ENCODE peak calls at places on chromosomes 3 and 15, in eight cellular contexts. S is heart left ventricle, X is A549, D is foreskin fibroblast, T is hepatocyte, V is ovary, B is AG04450, R is fibroblast of lung. U is an unnamed sample.

GRCh38 chr3:9396632-9397330 is 634 bp upstream of the SETD5 start:
- DNase-seq in R (peak; percentile 100), T (peak; percentile 98), D (peak; percentile 100), V (peak; percentile 99), X (peak; percentile 99), B (peak; percentile 100), S (peak; percentile 99), U (peak; percentile 100)

GRCh38 chr3:10804183-10804648 is 11.8 kb upstream of the SLC6A11 start:
- DNase-seq in B (no peak), T (peak; percentile 52), X (no peak), S (no peak), V (no peak), D (no peak), R (no peak), U (no peak)

GRCh38 chr3:39631136-39631535 is 163.7 kb downstream of the MOBP start:
- DNase-seq in R (no peak), T (no peak), V (no peak), D (no peak), S (no peak), B (no peak), X (no peak), U (no peak)

GRCh38 chr15:66085128-66085527 is 168.4 kb downstream of the MEGF11 start:
- DNase-seq in V (no peak), T (no peak), S (no peak), D (no peak), X (peak; percentile 18), B (no peak), R (no peak), U (no peak)

GRCh38 chr3:142931222-142931621 is 32.3 kb downstream of the PAQR9 start:
- DNase-seq in R (no peak), B (no peak), D (no peak), S (no peak), X (peak; percentile 62), V (no peak), T (no peak), U (no peak)

GRCh38 chr3:154334973-154335420 is 10.7 kb upstream of the DHX36 start:
- DNase-seq in V (no peak), X (peak; percentile 53), S (no peak), T (peak; percentile 50), B (peak; percentile 16), R (peak; percentile 66), D (peak; percentile 68), U (no peak)

GRCh38 chr3:143348486-143349327 is 229.1 kb downstream of the CHST2 start:
- DNase-seq in X (no peak), V (no peak), T (no peak), R (no peak), B (no peak), S (no peak), D (no peak), U (no peak)

GRCh38 chr3:146093928-146094327 is 67.1 kb downstream of the PLOD2 start:
- DNase-seq in D (peak; percentile 30), B (no peak), T (no peak), V (no peak), X (no peak), R (no peak), S (no peak), U (no peak)

GRCh38 chr3:46566040-46566631 is at the start of gene LRRC2:
- DNase-seq in T (peak; percentile 68), B (peak; percentile 23), X (no peak), D (peak; percentile 73), V (peak; percentile 72), R (peak; percentile 65), S (peak; percentile 81), U (peak; percentile 35)

GRCh38 chr15:90106522-90107117 is 4.4 kb upstream of the IDH2 start:
- DNase-seq in B (no peak), T (peak; percentile 53), X (peak; percentile 61), V (no peak), D (peak; percentile 77), R (no peak), S (peak; percentile 82), U (no peak)

GRCh38 chr3:126084667-126085180 is 800 bp upstream of the SLC41A3 start:
- DNase-seq in S (no peak), V (no peak), T (no peak), R (no peak), B (no peak), X (no peak), D (no peak), U (no peak)

GRCh38 chr3:161224786-161225185 is 3.7 kb downstream of the NMD3 start:
- DNase-seq in S (no peak), B (no peak), T (no peak), V (no peak), D (no peak), X (no peak), R (no peak), U (no peak)

GRCh38 chr3:156181509-156181908 is 61.1 kb downstream of the KCNAB1 start:
- DNase-seq in V (no peak), T (no peak), S (no peak), D (peak; percentile 64), R (peak; percentile 9), B (no peak), X (peak; percentile 4), U (no peak)

GRCh38 chr15:80669599-80670273 is 25.4 kb upstream of the ABHD17C start:
- DNase-seq in S (no peak), D (peak; percentile 45), T (no peak), R (peak; percentile 33), V (no peak), X (no peak), B (peak; percentile 27), U (no peak)

GRCh38 chr15:63469190-63469589 is 35.2 kb upstream of the USP3 start:
- DNase-seq in B (no peak), R (no peak), S (no peak), T (no peak), X (no peak), D (no peak), V (no peak), U (no peak)

GRCh38 chr3:13852638-13853009 is 27.2 kb downstream of the WNT7A start:
- DNase-seq in D (no peak), B (no peak), V (no peak), S (no peak), T (no peak), R (no peak), X (no peak), U (no peak)

GRCh38 chr15:66628976-66629723 is 63.4 kb upstream of the LCTL start:
- DNase-seq in D (no peak), T (no peak), V (no peak), R (no peak), B (no peak), S (no peak), X (no peak), U (no peak)

GRCh38 chr3:10311710-10312109 is 9.2 kb downstream of the SEC13 start:
- DNase-seq in X (no peak), D (no peak), B (no peak), R (no peak), V (no peak), T (no peak), S (no peak), U (no peak)

GRCh38 chr3:97647441-97647840 is 117.1 kb upstream of the ARL6 start:
- DNase-seq in B (no peak), V (no peak), D (no peak), X (no peak), S (no peak), T (no peak), R (no peak), U (no peak)

GRCh38 chr15:34494084-34494399 is 56.4 kb upstream of the GOLGA8A start:
- DNase-seq in T (no peak), B (no peak), S (no peak), X (no peak), R (no peak), V (no peak), D (no peak), U (no peak)

GRCh38 chr3:129934234-129935123 is 40.0 kb upstream of the TRH start:
- DNase-seq in V (peak; percentile 49), S (no peak), B (no peak), R (peak; percentile 32), X (peak; percentile 40), T (peak; percentile 52), D (peak; percentile 59), U (no peak)

GRCh38 chr15:95368211-95368610 is 962.3 kb upstream of the NR2F2 start:
- DNase-seq in S (no peak), X (no peak), T (no peak), B (no peak), V (no peak), R (no peak), D (no peak), U (no peak)

GRCh38 chr3:30970183-30970582 is 75.7 kb upstream of the GADL1 start:
- DNase-seq in D (peak; percentile 19), S (no peak), X (peak; percentile 7), R (no peak), B (no peak), T (no peak), V (no peak), U (no peak)
- TF ChIP-seq CTCF in D (peak; percentile 13), S (peak; percentile 20), X (peak; percentile 15), R (no peak), B (peak; percentile 16), T (no peak), V (no peak), U (peak; percentile 34)

GRCh38 chr3:114121996-114122709 is 56.7 kb downstream of the DRD3 start:
- DNase-seq in D (peak; percentile 64), V (no peak), T (no peak), X (no peak), R (peak; percentile 78), B (peak; percentile 15), S (no peak), U (peak; percentile 12)
- TF ChIP-seq CTCF in D (no peak), V (no peak), T (no peak), X (no peak), R (no peak), B (no peak), S (no peak), U (no peak)

GRCh38 chr3:148631124-148631903 is 66.4 kb upstream of the AGTR1 start:
- DNase-seq in R (no peak), S (no peak), D (no peak), B (no peak), T (no peak), X (peak; percentile 36), V (no peak), U (no peak)
- TF ChIP-seq CTCF in R (no peak), S (no peak), D (peak; percentile 10), B (peak; percentile 41), T (peak; percentile 26), X (peak; percentile 41), V (no peak), U (no peak)

DNA sequence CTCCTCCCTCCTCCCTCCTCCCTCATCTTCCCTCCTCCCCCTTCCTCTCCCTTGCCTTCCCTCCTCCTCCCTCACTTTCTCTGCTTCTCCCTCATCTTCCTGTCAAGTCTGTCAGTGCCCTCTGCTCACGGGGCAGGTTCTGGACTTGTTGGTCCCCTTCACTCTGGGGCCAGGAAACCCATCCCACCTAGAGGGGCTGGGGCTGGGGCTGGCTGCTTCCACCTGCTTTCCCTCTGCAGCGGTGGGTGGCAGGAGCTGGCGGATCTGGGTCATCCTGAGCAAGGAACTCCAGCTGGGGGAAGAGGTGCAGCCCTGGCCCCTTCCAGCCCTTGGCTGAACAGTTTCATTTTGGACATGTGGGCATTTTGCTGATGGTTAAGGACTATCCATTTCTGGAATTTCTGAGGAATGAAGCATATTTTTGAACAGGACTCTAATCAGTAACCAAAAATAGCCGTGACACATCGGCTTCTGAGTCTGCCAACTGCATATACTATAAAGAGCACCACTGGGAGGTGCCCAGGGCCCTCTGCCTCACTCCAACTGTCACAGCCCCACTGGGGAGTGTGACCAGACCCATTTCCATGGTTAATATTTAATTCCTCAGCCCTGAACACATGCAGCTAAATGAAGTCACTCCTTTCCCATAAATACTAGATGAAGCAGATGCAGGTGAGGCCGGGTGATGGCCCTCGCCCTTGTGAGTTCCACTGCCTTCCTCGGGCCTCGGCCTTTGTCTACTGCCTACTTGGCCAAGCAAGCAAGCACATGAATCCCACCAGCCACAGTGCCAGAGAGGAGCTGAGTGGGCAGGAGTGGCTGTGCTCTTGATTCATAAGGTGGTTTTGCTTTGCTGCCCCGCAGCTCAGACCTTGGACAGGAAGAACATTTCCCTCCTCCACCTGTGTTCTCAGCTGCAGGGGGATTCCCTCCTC is 39.8 kb downstream of the CHDH start:
- DNase-seq in D (peak; percentile 80), B (peak; percentile 21), R (peak; percentile 28), S (peak; percentile 48), X (peak; percentile 17), T (peak; percentile 60), V (no peak), U (peak; percentile 25)
- TF ChIP-seq CTCF in D (no peak), B (peak; percentile 4), R (no peak), S (no peak), X (no peak), T (no peak), V (no peak), U (no peak)